ENCODE peak calls at places on chromosomes 1 and 21, in five cellular contexts. V is AG09319; K is T-helper 2 cell; O is stimulated activated CD8-positive, alpha-beta memory T cell treated with anti-CD3 and anti-CD28 coated beads, Interleukin-12 subunit alpha, Interleukin-12 subunit beta, amount 100 ng/mL, for 1 hour; C is NCI-H1092. R is an unnamed sample.

GRCh38 chr1:64150729-64151128 is 52.7 kb upstream of the UBE2U start:
- DNase-seq in C (no peak), O (no peak), K (no peak), V (no peak), R (no peak)

GRCh38 chr21:29114765-29115164 is 15.7 kb upstream of the MAP3K7CL start:
- DNase-seq in K (no peak), O (no peak), V (peak), C (no peak), R (no peak)

GRCh38 chr1:201603613-201604232 is 64.8 kb downstream of the NAV1 start:
- DNase-seq in C (no peak), K (no peak), O (no peak), V (no peak), R (no peak)

GRCh38 chr1:193661385-193661784 is 475.0 kb upstream of the B3GALT2 start:
- DNase-seq in C (no peak), O (no peak), V (no peak), K (no peak), R (no peak)

GRCh38 chr1:166884040-166884642 is 8.1 kb upstream of the TADA1 start:
- DNase-seq in V (no peak), C (peak), O (no peak), K (no peak), R (no peak)

GRCh38 chr1:245154429-245155185 is at the start of gene KIF26B:
- DNase-seq in C (peak), K (no peak), O (no peak), V (no peak), R (no peak)

GRCh38 chr1:5597171-5597864 is 394.9 kb downstream of the NPHP4 start:
- DNase-seq in O (no peak), C (no peak), K (no peak), V (no peak), R (no peak)

GRCh38 chr1:111448918-111449702 is at the start of the genes ATP5PB and WDR77:
- DNase-seq in V (peak), K (peak), O (peak), C (peak), R (peak)

GRCh38 chr1:193326296-193326695 is 139.9 kb upstream of the B3GALT2 start:
- DNase-seq in O (no peak), K (no peak), V (no peak), C (no peak), R (no peak)

GRCh38 chr1:56034847-56035483 is 544.4 kb downstream of the PLPP3 start:
- DNase-seq in K (no peak), O (no peak), V (no peak), C (no peak), R (no peak)

GRCh38 chr1:66166746-66167145 is 367.2 kb upstream of the SGIP1 start:
- DNase-seq in O (no peak), K (no peak), C (no peak), V (no peak), R (no peak)

GRCh38 chr1:89608627-89609338 is 24.1 kb upstream of the LRRC8C start:
- DNase-seq in O (no peak), C (no peak), V (no peak), K (peak), R (no peak)

GRCh38 chr1:165580931-165581871 is 37.4 kb downstream of the LRRC52 start:
- DNase-seq in C (no peak), V (no peak), K (no peak), O (no peak), R (no peak)

R was measured in NCI-H2107.